ENCODE peak calls at places on chromosomes 4 and X, in eight cellular contexts. Q, Y, V, O, Z, K, N and H are unnamed samples.

GRCh38 chr4:166104623-166105022 is 231.6 kb downstream of the TLL1 start:
- DNase-seq in K (no peak), Q (no peak), N (no peak), O (no peak), Z (no peak), Y (no peak), V (no peak), H (no peak)

GRCh38 chr4:40194602-40195161 is 2.1 kb upstream of the RHOH start:
- DNase-seq in K (no peak), O (peak; percentile 82), Y (no peak), Q (peak; percentile 45), V (peak; percentile 23), Z (no peak), N (peak; percentile 69), H (no peak)

GRCh38 chr4:28117067-28117756 is 1256.6 kb downstream of the STIM2 start:
- DNase-seq in Q (no peak), N (no peak), V (no peak), Z (no peak), Y (no peak), O (no peak), K (no peak), H (no peak)

GRCh38 chr4:179415842-179416223 is 1973.6 kb upstream of the AGA start:
- DNase-seq in N (no peak), V (no peak), Z (no peak), O (no peak), K (peak; percentile 11), Q (peak; percentile 10), Y (no peak), H (no peak)

GRCh38 chr4:13530823-13531608 is 13.3 kb downstream of the NKX3-2 start:
- DNase-seq in Q (no peak), Y (peak; percentile 7), K (no peak), O (no peak), Z (no peak), V (peak; percentile 22), N (no peak), H (no peak)

GRCh38 chr4:42339935-42340406 is 57.3 kb upstream of the SHISA3 start:
- DNase-seq in O (no peak), K (no peak), Q (peak; percentile 53), V (no peak), Z (no peak), N (no peak), Y (peak; percentile 73), H (peak; percentile 51)

GRCh38 chr4:148367756-148368155 is 74.5 kb downstream of the NR3C2 start:
- DNase-seq in Y (no peak), K (no peak), Q (no peak), O (no peak), Z (no peak), V (no peak), N (no peak), H (no peak)

GRCh38 chrX:74246524-74246923 is 57.5 kb upstream of the ZCCHC13 start:
- DNase-seq in K (no peak), Z (no peak), Y (no peak), O (no peak), N (no peak), Q (peak; percentile 42), V (no peak), H (no peak)

GRCh38 chrX:34332336-34332735 is 200.2 kb upstream of the FAM47A start:
- DNase-seq in Q (no peak), O (no peak), Y (no peak), N (no peak), K (no peak), Z (no peak), V (no peak), H (no peak)

GRCh38 chr4:147019061-147019460 is 73.4 kb upstream of the TTC29 start:
- DNase-seq in Q (peak; percentile 56), Z (peak; percentile 63), Y (peak; percentile 76), N (peak; percentile 60), O (peak; percentile 67), V (peak; percentile 34), K (peak; percentile 63), H (peak; percentile 74)

GRCh38 chr4:54277691-54278090 is 48.6 kb downstream of the PDGFRA start:
- DNase-seq in Y (peak; percentile 65), V (no peak), K (no peak), O (no peak), Q (peak; percentile 92), Z (no peak), N (no peak), H (peak; percentile 38)

GRCh38 chr4:151921371-151921770 is 160.6 kb upstream of the GATB start:
- DNase-seq in O (no peak), V (no peak), Z (no peak), Y (no peak), K (no peak), Q (peak; percentile 30), N (no peak), H (no peak)

GRCh38 chr4:24988776-24989175 is 42.0 kb downstream of the LGI2 start:
- DNase-seq in V (no peak), Y (no peak), O (peak; percentile 48), N (no peak), K (peak; percentile 11), Q (peak; percentile 51), Z (no peak), H (no peak)

GRCh38 chrX:24231169-24231568 is 81.6 kb downstream of the ZFX start:
- DNase-seq in K (peak; percentile 14), N (no peak), O (no peak), Z (no peak), V (no peak), Q (peak; percentile 93), Y (peak; percentile 57), H (no peak)

GRCh38 chrX:78800694-78801093 is 53.2 kb downstream of the LPAR4 start:
- DNase-seq in K (no peak), N (no peak), Z (no peak), Q (no peak), Y (no peak), O (no peak), V (no peak), H (no peak)

GRCh38 chr4:38985363-38986065 is 46.7 kb downstream of the TMEM156 start:
- DNase-seq in N (no peak), K (no peak), Y (no peak), V (no peak), O (peak; percentile 48), Z (no peak), Q (no peak), H (no peak)

GRCh38 chr4:38993683-38994082 is 38.5 kb downstream of the TMEM156 start:
- DNase-seq in O (peak; percentile 46), Z (no peak), Y (no peak), K (no peak), N (no peak), V (no peak), Q (no peak), H (no peak)

GRCh38 chr4:38987491-38987890 is 44.7 kb downstream of the TMEM156 start:
- DNase-seq in Z (no peak), Y (no peak), V (no peak), Q (no peak), K (no peak), O (no peak), N (no peak), H (no peak)

GRCh38 chr4:38990241-38990640 is 42.0 kb downstream of the TMEM156 start:
- DNase-seq in Y (no peak), O (no peak), N (no peak), Z (no peak), Q (no peak), V (no peak), K (no peak), H (no peak)

DNA sequence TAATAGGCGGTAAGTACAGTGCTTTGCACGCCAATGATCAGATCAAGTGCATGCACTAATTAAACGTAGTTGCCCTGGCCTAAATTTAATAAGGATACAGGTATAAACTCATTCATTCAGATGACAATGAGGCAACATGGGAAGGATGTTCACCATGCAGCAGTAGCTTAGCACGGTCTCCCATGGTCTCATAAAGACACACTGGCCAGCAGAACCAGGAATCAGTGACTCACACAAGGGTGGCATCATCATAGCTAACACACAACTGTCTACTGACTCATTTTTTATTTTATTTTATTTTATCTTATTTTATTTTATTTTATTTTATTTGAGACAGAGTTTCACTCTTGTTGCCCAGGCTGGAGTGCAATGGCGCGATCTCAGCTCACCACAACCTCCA is 42.7 kb downstream of the TMEM156 start:
- DNase-seq in N (no peak), Z (no peak), V (no peak), K (no peak), Q (peak; percentile 65), Y (no peak), O (no peak), H (no peak)
- H3K36me3 ChIP-seq in N (peaks cover 7% of the 10 kb centered on the region), Z (no peaks in the 10 kb centered on the region), V (no peaks in the 10 kb centered on the region), K (peaks cover 19% of the 10 kb centered on the region), Q (no peaks in the 10 kb centered on the region), Y (no peaks in the 10 kb centered on the region), O (no peaks in the 10 kb centered on the region), H (no peaks in the 10 kb centered on the region)

GRCh38 chr4:128322986-128323385 is 35.4 kb upstream of the PGRMC2 start:
- DNase-seq in V (no peak), K (peak; percentile 68), Z (no peak), O (no peak), Y (no peak), Q (peak; percentile 89), N (no peak), H (no peak)
- H3K27ac ChIP-seq in V (peak overlapping the region; percentile 77), K (peak overlapping the region; percentile 89), Z (no peak overlapping the region), O (no peak overlapping the region), Y (no peak overlapping the region), Q (peak overlapping the region; percentile 71), N (no peak overlapping the region), H (no peak overlapping the region)

DNA sequence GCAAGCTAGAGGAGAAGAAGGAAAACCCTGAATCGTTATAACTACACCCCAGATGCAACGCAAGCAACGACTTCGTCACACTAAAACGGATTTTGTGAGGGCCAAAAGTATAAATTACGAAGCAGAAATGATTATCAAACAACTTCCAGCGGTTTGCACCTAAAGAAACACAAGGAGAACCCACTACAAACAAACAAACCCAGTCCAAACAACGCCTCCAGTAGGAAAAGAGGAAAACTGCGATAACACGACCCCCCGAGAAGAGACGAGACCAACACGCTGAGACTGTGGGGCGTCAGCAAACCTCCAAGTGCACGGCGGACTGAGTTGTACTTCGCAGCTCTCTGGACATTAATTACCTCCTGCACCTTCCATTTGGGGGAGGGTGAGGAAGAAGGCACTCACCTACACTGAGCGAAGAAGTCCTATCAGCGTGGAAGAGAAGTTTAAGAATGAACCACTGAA is at the start of gene MAB21L2:
- DNase-seq in Y (no peak), N (no peak), Z (no peak), Q (peak; percentile 46), K (no peak), V (peak; percentile 27), O (no peak), H (no peak)
- TF ChIP-seq CTCF in Y (no peak), N (no peak), Z (no peak), Q (no peak), K (no peak), V (peak; percentile 32), O (no peak), H (no peak)

GRCh38 chr4:8394125-8394524 is 46.4 kb downstream of the ACOX3 start:
- DNase-seq in Z (peak; percentile 68), O (no peak), V (no peak), Y (peak; percentile 92), K (no peak), Q (peak; percentile 31), N (no peak), H (peak; percentile 86)

GRCh38 chr4:8393593-8394038 is 46.9 kb downstream of the ACOX3 start:
- DNase-seq in N (no peak), K (peak; percentile 65), Q (peak; percentile 97), Z (peak; percentile 42), Y (peak; percentile 91), O (no peak), V (peak; percentile 89), H (peak; percentile 81)

GRCh38 chr4:8391972-8392371 is 48.6 kb downstream of the ACOX3 start:
- DNase-seq in O (no peak), K (peak; percentile 45), V (no peak), Q (peak; percentile 89), N (no peak), Z (no peak), Y (peak; percentile 73), H (peak; percentile 47)

GRCh38 chr4:8391071-8391470 is 49.5 kb downstream of the ACOX3 start:
- DNase-seq in Y (no peak), N (no peak), V (no peak), Q (no peak), K (no peak), Z (no peak), O (no peak), H (no peak)

GRCh38 chr4:8392591-8393190 is 47.8 kb downstream of the ACOX3 start:
- DNase-seq in Y (no peak), Q (peak; percentile 4), V (no peak), O (no peak), K (no peak), N (no peak), Z (no peak), H (no peak)
- H3K36me3 ChIP-seq in Y (no peaks in the 10 kb centered on the region), Q (peaks cover 29% of the 10 kb centered on the region), V (peaks cover 17% of the 10 kb centered on the region), O (no peaks in the 10 kb centered on the region), K (no peaks in the 10 kb centered on the region), N (peaks cover 8% of the 10 kb centered on the region), Z (no peaks in the 10 kb centered on the region), H (peaks cover 94% of the 10 kb centered on the region)